ENCODE peak calls at places on chromosomes 12 and 14, in four cellular contexts. One of them, this sample, is unnamed.

GRCh38 chr14:88983755-88984154 is 159.3 kb downstream of the TTC8 start:
- DNase-seq in AG10803: peak
- DNase-seq in AG04449: peak
- DNase-seq in uterus: no peak
- DNase-seq in this sample: no peak

GRCh38 chr14:39272918-39273317 is 39.2 kb downstream of the MIA2 start:
- DNase-seq in AG10803: no peak
- DNase-seq in AG04449: no peak
- DNase-seq in uterus: no peak
- DNase-seq in this sample: no peak

GRCh38 chr12:52278931-52279682 is 4.7 kb downstream of the KRT86 start:
- DNase-seq in AG10803: peak
- DNase-seq in AG04449: no peak
- DNase-seq in uterus: peak
- DNase-seq in this sample: peak

GRCh38 chr12:13288501-13288900 is 92.0 kb downstream of the EMP1 start:
- DNase-seq in AG10803: peak
- DNase-seq in AG04449: no peak
- DNase-seq in uterus: no peak
- DNase-seq in this sample: no peak

GRCh38 chr12:118287728-118288127 is 85.0 kb downstream of the TAOK3 start:
- DNase-seq in AG10803: no peak
- DNase-seq in AG04449: no peak
- DNase-seq in uterus: no peak
- DNase-seq in this sample: no peak

GRCh38 chr14:68451676-68452387 is 341.0 kb downstream of the ZFP36L1 start:
- DNase-seq in AG10803: peak
- DNase-seq in AG04449: no peak
- DNase-seq in uterus: no peak
- DNase-seq in this sample: no peak

GRCh38 chr12:46483572-46484395 is 111.2 kb upstream of the SLC38A2 start:
- DNase-seq in AG10803: peak
- DNase-seq in AG04449: no peak
- DNase-seq in uterus: peak
- DNase-seq in this sample: no peak

GRCh38 chr14:54881761-54882401 is 20.7 kb downstream of the GCH1 start:
- DNase-seq in AG10803: peak
- DNase-seq in AG04449: no peak
- DNase-seq in uterus: no peak
- DNase-seq in this sample: no peak

GRCh38 chr14:99603471-99603933 is 505 bp downstream of the CCDC85C start:
- DNase-seq in AG10803: peak
- DNase-seq in AG04449: no peak
- DNase-seq in uterus: no peak
- DNase-seq in this sample: no peak

GRCh38 chr12:51871126-51871525 is 16.8 kb upstream of the ANKRD33 start:
- DNase-seq in AG10803: no peak
- DNase-seq in AG04449: no peak
- DNase-seq in uterus: no peak
- DNase-seq in this sample: no peak

GRCh38 chr12:60174914-60175313 is 579.1 kb downstream of the SLC16A7 start:
- DNase-seq in AG10803: peak
- DNase-seq in AG04449: no peak
- DNase-seq in uterus: no peak
- DNase-seq in this sample: no peak

GRCh38 chr12:66538970-66539369 is 139.9 kb downstream of the GRIP1 start:
- DNase-seq in AG10803: no peak
- DNase-seq in AG04449: no peak
- DNase-seq in uterus: no peak
- DNase-seq in this sample: no peak

GRCh38 chr12:84874125-84874824 is 38.3 kb downstream of the SLC6A15 start:
- DNase-seq in AG10803: peak
- DNase-seq in AG04449: peak
- DNase-seq in uterus: no peak
- DNase-seq in this sample: no peak

GRCh38 chr14:86777950-86778602 is 1214.9 kb downstream of the GALC start:
- DNase-seq in AG10803: peak
- DNase-seq in AG04449: peak
- DNase-seq in uterus: no peak
- DNase-seq in this sample: no peak

GRCh38 chr12:114671321-114671663 is 12.7 kb downstream of the TBX3 start:
- DNase-seq in AG10803: no peak
- DNase-seq in AG04449: no peak
- DNase-seq in uterus: no peak
- DNase-seq in this sample: no peak

GRCh38 chr12:96427269-96427729 is 27.1 kb upstream of the CDK17 start:
- DNase-seq in AG10803: peak
- DNase-seq in AG04449: peak
- DNase-seq in uterus: peak
- DNase-seq in this sample: peak

GRCh38 chr14:75428230-75429104 is 645 bp downstream of the JDP2 start:
- DNase-seq in AG10803: peak
- DNase-seq in AG04449: no peak
- DNase-seq in uterus: peak
- DNase-seq in this sample: no peak

GRCh38 chr12:89059061-89059460 is 293.2 kb downstream of the DUSP6 start:
- DNase-seq in AG10803: no peak
- DNase-seq in AG04449: no peak
- DNase-seq in uterus: no peak
- DNase-seq in this sample: no peak

GRCh38 chr12:94930772-94931171 is 72.7 kb downstream of the NDUFA12 start:
- DNase-seq in AG10803: no peak
- DNase-seq in AG04449: no peak
- DNase-seq in uterus: no peak
- DNase-seq in this sample: no peak

DNA sequence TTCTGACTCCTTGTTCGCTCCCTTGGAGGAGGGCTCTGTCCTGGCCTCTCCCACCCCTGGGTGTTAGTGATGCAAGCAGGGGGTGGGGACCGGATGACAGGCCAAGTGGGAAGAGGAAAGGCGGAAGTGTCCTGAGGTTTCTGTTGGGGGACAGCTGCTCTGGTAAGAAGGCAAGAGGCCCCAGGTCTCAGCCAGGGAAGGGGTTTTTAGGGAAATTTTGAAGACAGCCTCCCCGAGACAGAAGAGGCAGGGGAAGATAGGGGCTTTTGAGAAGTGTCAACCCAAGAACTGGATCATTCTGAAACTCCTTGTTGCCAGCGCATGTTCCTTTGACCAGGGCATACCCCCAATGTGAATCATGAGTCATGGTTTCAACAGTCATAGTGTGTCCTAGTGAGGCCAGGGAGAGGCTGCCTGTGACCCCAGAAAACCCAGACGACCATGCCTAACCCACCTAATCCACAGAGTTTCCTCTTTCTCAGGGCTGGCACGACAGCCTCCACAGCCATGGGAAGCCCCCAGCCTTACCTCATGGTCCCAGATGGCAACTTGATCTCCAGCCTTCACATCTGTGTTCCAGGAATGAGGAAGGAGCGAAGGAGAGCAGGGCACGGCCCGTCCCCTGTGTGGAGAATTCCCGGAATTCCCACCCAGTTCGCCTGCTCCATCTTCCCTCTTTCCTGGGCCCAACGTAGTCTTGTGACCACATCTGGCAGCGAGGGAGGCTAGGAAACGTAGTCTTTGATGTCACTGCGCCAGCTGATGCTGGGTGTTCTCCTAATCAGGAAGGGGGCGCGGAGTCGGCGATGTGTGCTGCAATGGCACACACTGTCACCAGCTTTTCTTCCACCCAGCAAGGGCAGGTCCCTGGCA is 4.9 kb upstream of the GPR132 start:
- DNase-seq in AG10803: peak
- DNase-seq in AG04449: no peak
- DNase-seq in uterus: no peak
- DNase-seq in this sample: peak
- H3K4me3 ChIP-seq in AG10803: no peak
- H3K4me3 ChIP-seq in AG04449: no peak
- H3K4me3 ChIP-seq in uterus: no peak
- H3K4me3 ChIP-seq in this sample: no peak

DNA sequence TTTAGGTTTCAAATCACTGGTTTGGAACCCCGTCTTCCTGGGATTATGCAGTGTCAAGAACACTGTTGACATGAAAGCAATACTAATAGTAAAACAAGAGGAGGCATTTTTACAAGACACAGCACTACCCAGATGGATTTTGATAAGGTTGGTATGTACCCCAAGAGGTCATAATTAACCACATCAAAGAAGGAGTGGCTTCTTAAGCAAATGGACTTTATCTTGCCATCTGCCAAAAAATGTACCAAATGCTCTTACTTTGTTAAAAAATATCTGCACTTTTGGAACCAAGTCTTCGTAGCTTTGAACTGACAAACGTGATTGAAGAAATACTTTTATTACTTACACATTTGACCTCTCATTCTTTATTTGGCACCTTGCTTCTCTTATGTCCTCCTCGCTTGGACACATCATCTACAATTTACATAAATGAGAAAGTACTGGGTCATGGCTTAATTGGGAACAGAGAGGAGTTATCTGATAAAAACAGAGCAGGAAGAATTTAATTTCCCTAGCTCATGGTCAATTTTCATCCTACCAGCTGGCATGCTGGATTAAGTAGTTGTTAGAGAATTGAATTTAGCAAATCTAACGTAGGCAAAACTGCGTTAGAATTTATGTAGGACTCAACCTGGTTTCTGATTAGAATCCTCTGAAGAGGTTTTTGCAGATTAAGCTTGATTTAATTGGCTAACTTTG is 54.5 kb upstream of the PRICKLE1 start:
- DNase-seq in AG10803: no peak
- DNase-seq in AG04449: no peak
- DNase-seq in uterus: no peak
- DNase-seq in this sample: no peak
- H3K4me3 ChIP-seq in AG10803: no peak
- H3K4me3 ChIP-seq in AG04449: no peak
- H3K4me3 ChIP-seq in uterus: no peak
- H3K4me3 ChIP-seq in this sample: no peak

GRCh38 chr14:23068792-23069412 is 11.6 kb upstream of the CDH24 start:
- DNase-seq in AG10803: peak
- DNase-seq in AG04449: peak
- DNase-seq in uterus: peak
- DNase-seq in this sample: no peak

GRCh38 chr14:23069413-23069806 is 12.1 kb upstream of the CDH24 start:
- DNase-seq in AG10803: no peak
- DNase-seq in AG04449: no peak
- DNase-seq in uterus: no peak
- DNase-seq in this sample: no peak

GRCh38 chr14:23066368-23066767 is 9.0 kb upstream of the CDH24 start:
- DNase-seq in AG10803: no peak
- DNase-seq in AG04449: no peak
- DNase-seq in uterus: no peak
- DNase-seq in this sample: peak

GRCh38 chr14:23066855-23067744 is 9.8 kb upstream of the CDH24 start:
- DNase-seq in AG10803: no peak
- DNase-seq in AG04449: no peak
- DNase-seq in uterus: no peak
- DNase-seq in this sample: peak

GRCh38 chr14:23067847-23068791 is 10.8 kb upstream of the CDH24 start:
- DNase-seq in AG10803: no peak
- DNase-seq in AG04449: no peak
- DNase-seq in uterus: no peak
- DNase-seq in this sample: peak
- H3K4me3 ChIP-seq in AG10803: no peak
- H3K4me3 ChIP-seq in AG04449: peak
- H3K4me3 ChIP-seq in uterus: no peak
- H3K4me3 ChIP-seq in this sample: no peak

GRCh38 chr12:76428117-76428516 is 79.9 kb upstream of the BBS10 start:
- DNase-seq in AG10803: no peak
- DNase-seq in AG04449: no peak
- DNase-seq in uterus: no peak
- DNase-seq in this sample: no peak

DNA sequence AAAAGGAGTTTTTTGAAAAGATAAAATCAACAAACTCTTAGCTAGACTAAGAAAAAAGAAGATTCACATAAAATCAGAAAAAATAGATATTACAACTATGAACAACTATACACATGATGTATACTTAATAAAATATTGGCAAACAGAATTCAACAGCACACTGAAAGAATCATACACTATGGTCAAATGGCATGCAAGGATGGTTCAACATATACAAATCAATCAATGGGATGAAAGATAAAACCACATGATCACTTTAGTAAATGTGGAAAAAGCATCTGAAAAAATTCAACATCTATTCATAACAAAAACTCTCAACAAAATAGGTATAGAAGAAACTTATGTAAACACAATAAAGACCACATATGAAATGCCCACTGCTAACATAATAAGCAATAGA is 84.5 kb upstream of the BBS10 start:
- DNase-seq in AG10803: no peak
- DNase-seq in AG04449: no peak
- DNase-seq in uterus: no peak
- DNase-seq in this sample: no peak
- H3K4me3 ChIP-seq in AG10803: no peak
- H3K4me3 ChIP-seq in AG04449: no peak
- H3K4me3 ChIP-seq in uterus: no peak
- H3K4me3 ChIP-seq in this sample: no peak

DNA sequence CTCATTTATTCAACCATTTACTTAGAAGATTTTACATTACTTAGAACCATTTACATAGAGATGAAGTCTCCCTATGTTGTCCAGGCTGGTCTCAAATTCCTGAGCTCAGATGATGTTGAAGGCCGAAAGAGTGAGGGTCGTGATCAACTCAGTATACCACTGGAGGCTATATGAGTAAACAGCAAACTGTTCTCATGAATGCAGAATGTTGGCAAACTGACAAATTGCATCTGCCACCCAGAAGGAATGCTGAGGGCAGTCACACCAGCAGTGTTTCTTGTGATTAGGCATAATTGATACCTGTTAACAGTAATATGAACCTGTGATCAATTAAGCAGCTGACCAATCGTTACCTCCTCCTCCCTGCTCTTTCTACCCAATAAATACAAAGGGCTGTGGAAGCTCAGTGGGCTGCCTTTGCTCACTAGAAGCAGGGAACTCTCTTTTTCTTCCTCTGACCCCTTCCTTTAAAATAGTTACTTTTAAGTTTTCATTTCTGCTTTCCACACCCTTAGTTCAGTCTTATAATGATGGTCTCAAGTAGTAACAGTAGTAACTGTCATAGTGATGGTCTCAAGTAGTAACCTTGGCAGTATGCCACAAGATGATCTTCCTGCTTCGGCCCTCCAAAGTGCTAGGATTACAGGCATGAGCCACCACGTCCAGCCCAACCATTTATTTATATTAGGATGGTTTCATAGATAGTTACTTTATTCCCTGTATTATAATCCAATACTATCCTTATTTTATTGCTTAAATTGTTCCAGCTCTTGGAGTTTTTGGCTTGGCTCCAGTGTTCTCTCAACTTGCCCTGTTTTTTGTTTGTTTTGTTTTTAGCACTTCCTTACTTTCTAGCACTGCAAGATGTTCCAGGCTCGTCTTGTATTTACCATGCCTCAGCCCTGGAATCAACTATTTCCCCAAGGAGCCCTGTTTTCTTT is 25.8 kb downstream of the LIMA1 start:
- DNase-seq in AG10803: peak
- DNase-seq in AG04449: no peak
- DNase-seq in uterus: peak
- DNase-seq in this sample: no peak
- H3K4me3 ChIP-seq in AG10803: no peak
- H3K4me3 ChIP-seq in AG04449: no peak
- H3K4me3 ChIP-seq in uterus: no peak
- H3K4me3 ChIP-seq in this sample: peak